ENCODE peak calls at places on chromosomes 13 and 19, in six cellular contexts. One of them, this sample, is unnamed.

GRCh38 chr19:18464646-18465045 is 26.7 kb upstream of the ISYNA1 start:
- DNase-seq in fibroblast of lung: peak
- DNase-seq in left lung: peak
- DNase-seq in stimulated activated CD4-positive, alpha-beta T cell treated with anti-CD3 and anti-CD28 coated beads, TNF-alpha, amount 100 ng/mL, for 1 hour: no peak
- DNase-seq in Calu3: no peak
- DNase-seq in tibial nerve: peak
- DNase-seq in this sample: peak

GRCh38 chr13:58583961-58584360 is 952.4 kb downstream of the PCDH17 start:
- DNase-seq in fibroblast of lung: peak
- DNase-seq in left lung: no peak
- DNase-seq in stimulated activated CD4-positive, alpha-beta T cell treated with anti-CD3 and anti-CD28 coated beads, TNF-alpha, amount 100 ng/mL, for 1 hour: no peak
- DNase-seq in Calu3: no peak
- DNase-seq in tibial nerve: no peak
- DNase-seq in this sample: no peak

GRCh38 chr19:33524024-33524664 is 2.6 kb upstream of the PEPD start:
- DNase-seq in fibroblast of lung: peak
- DNase-seq in left lung: no peak
- DNase-seq in stimulated activated CD4-positive, alpha-beta T cell treated with anti-CD3 and anti-CD28 coated beads, TNF-alpha, amount 100 ng/mL, for 1 hour: no peak
- DNase-seq in Calu3: no peak
- DNase-seq in tibial nerve: no peak
- DNase-seq in this sample: no peak

GRCh38 chr19:47406711-47407416 is 12.5 kb downstream of the MEIS3 start:
- DNase-seq in fibroblast of lung: no peak
- DNase-seq in left lung: peak
- DNase-seq in stimulated activated CD4-positive, alpha-beta T cell treated with anti-CD3 and anti-CD28 coated beads, TNF-alpha, amount 100 ng/mL, for 1 hour: no peak
- DNase-seq in Calu3: peak
- DNase-seq in tibial nerve: no peak
- DNase-seq in this sample: no peak

GRCh38 chr13:41501281-41501680 is 43.9 kb downstream of the RGCC start:
- DNase-seq in fibroblast of lung: no peak
- DNase-seq in left lung: no peak
- DNase-seq in stimulated activated CD4-positive, alpha-beta T cell treated with anti-CD3 and anti-CD28 coated beads, TNF-alpha, amount 100 ng/mL, for 1 hour: no peak
- DNase-seq in Calu3: no peak
- DNase-seq in tibial nerve: no peak
- DNase-seq in this sample: no peak

GRCh38 chr13:75365724-75366173 is 116.2 kb downstream of the TBC1D4 start:
- DNase-seq in fibroblast of lung: peak
- DNase-seq in left lung: no peak
- DNase-seq in stimulated activated CD4-positive, alpha-beta T cell treated with anti-CD3 and anti-CD28 coated beads, TNF-alpha, amount 100 ng/mL, for 1 hour: no peak
- DNase-seq in Calu3: no peak
- DNase-seq in tibial nerve: no peak
- DNase-seq in this sample: no peak

GRCh38 chr19:41691268-41691970 is 3.3 kb upstream of the CEACAM7 start:
- DNase-seq in fibroblast of lung: no peak
- DNase-seq in left lung: no peak
- DNase-seq in stimulated activated CD4-positive, alpha-beta T cell treated with anti-CD3 and anti-CD28 coated beads, TNF-alpha, amount 100 ng/mL, for 1 hour: no peak
- DNase-seq in Calu3: peak
- DNase-seq in tibial nerve: no peak
- DNase-seq in this sample: no peak

GRCh38 chr13:43305416-43305815 is 282.0 kb downstream of the DNAJC15 start:
- DNase-seq in fibroblast of lung: no peak
- DNase-seq in left lung: no peak
- DNase-seq in stimulated activated CD4-positive, alpha-beta T cell treated with anti-CD3 and anti-CD28 coated beads, TNF-alpha, amount 100 ng/mL, for 1 hour: no peak
- DNase-seq in Calu3: no peak
- DNase-seq in tibial nerve: no peak
- DNase-seq in this sample: no peak

GRCh38 chr19:13764821-13765394 is 586 bp downstream of the MRI1 start:
- DNase-seq in fibroblast of lung: no peak
- DNase-seq in left lung: peak
- DNase-seq in stimulated activated CD4-positive, alpha-beta T cell treated with anti-CD3 and anti-CD28 coated beads, TNF-alpha, amount 100 ng/mL, for 1 hour: peak
- DNase-seq in Calu3: no peak
- DNase-seq in tibial nerve: no peak
- DNase-seq in this sample: peak

GRCh38 chr19:6020166-6020967 is 42.4 kb upstream of the RANBP3 start:
- DNase-seq in fibroblast of lung: no peak
- DNase-seq in left lung: peak
- DNase-seq in stimulated activated CD4-positive, alpha-beta T cell treated with anti-CD3 and anti-CD28 coated beads, TNF-alpha, amount 100 ng/mL, for 1 hour: no peak
- DNase-seq in Calu3: no peak
- DNase-seq in tibial nerve: no peak
- DNase-seq in this sample: peak

GRCh38 chr19:20503536-20503935 is 62.0 kb downstream of the ZNF737 start:
- DNase-seq in fibroblast of lung: peak
- DNase-seq in left lung: no peak
- DNase-seq in stimulated activated CD4-positive, alpha-beta T cell treated with anti-CD3 and anti-CD28 coated beads, TNF-alpha, amount 100 ng/mL, for 1 hour: no peak
- DNase-seq in Calu3: no peak
- DNase-seq in tibial nerve: no peak
- DNase-seq in this sample: no peak

GRCh38 chr19:4929186-4929585 is 19.9 kb downstream of the UHRF1 start:
- DNase-seq in fibroblast of lung: no peak
- DNase-seq in left lung: no peak
- DNase-seq in stimulated activated CD4-positive, alpha-beta T cell treated with anti-CD3 and anti-CD28 coated beads, TNF-alpha, amount 100 ng/mL, for 1 hour: no peak
- DNase-seq in Calu3: no peak
- DNase-seq in tibial nerve: no peak
- DNase-seq in this sample: no peak

GRCh38 chr19:13215572-13216380 is 65.6 kb downstream of the IER2 start:
- DNase-seq in fibroblast of lung: no peak
- DNase-seq in left lung: no peak
- DNase-seq in stimulated activated CD4-positive, alpha-beta T cell treated with anti-CD3 and anti-CD28 coated beads, TNF-alpha, amount 100 ng/mL, for 1 hour: no peak
- DNase-seq in Calu3: peak
- DNase-seq in tibial nerve: no peak
- DNase-seq in this sample: no peak

GRCh38 chr13:112831196-112831595 is 137.8 kb upstream of the MCF2L start:
- DNase-seq in fibroblast of lung: no peak
- DNase-seq in left lung: no peak
- DNase-seq in stimulated activated CD4-positive, alpha-beta T cell treated with anti-CD3 and anti-CD28 coated beads, TNF-alpha, amount 100 ng/mL, for 1 hour: no peak
- DNase-seq in Calu3: no peak
- DNase-seq in tibial nerve: no peak
- DNase-seq in this sample: no peak

GRCh38 chr19:58469241-58470013 is 2.5 kb downstream of the ZNF324 start:
- DNase-seq in fibroblast of lung: no peak
- DNase-seq in left lung: no peak
- DNase-seq in stimulated activated CD4-positive, alpha-beta T cell treated with anti-CD3 and anti-CD28 coated beads, TNF-alpha, amount 100 ng/mL, for 1 hour: no peak
- DNase-seq in Calu3: no peak
- DNase-seq in tibial nerve: no peak
- DNase-seq in this sample: no peak

GRCh38 chr13:55577082-55577846 is 1563.5 kb upstream of the PRR20A start:
- DNase-seq in fibroblast of lung: no peak
- DNase-seq in left lung: no peak
- DNase-seq in stimulated activated CD4-positive, alpha-beta T cell treated with anti-CD3 and anti-CD28 coated beads, TNF-alpha, amount 100 ng/mL, for 1 hour: no peak
- DNase-seq in Calu3: no peak
- DNase-seq in tibial nerve: no peak
- DNase-seq in this sample: no peak

GRCh38 chr19:2271516-2272103 is 10.4 kb downstream of the PEAK3 start:
- DNase-seq in fibroblast of lung: peak
- DNase-seq in left lung: peak
- DNase-seq in stimulated activated CD4-positive, alpha-beta T cell treated with anti-CD3 and anti-CD28 coated beads, TNF-alpha, amount 100 ng/mL, for 1 hour: no peak
- DNase-seq in Calu3: no peak
- DNase-seq in tibial nerve: no peak
- DNase-seq in this sample: no peak

GRCh38 chr19:47436712-47437401 is 17.5 kb upstream of the MEIS3 start:
- DNase-seq in fibroblast of lung: peak
- DNase-seq in left lung: peak
- DNase-seq in stimulated activated CD4-positive, alpha-beta T cell treated with anti-CD3 and anti-CD28 coated beads, TNF-alpha, amount 100 ng/mL, for 1 hour: peak
- DNase-seq in Calu3: peak
- DNase-seq in tibial nerve: peak
- DNase-seq in this sample: peak

GRCh38 chr13:99015606-99016520 is 38.0 kb upstream of the DOCK9 start:
- DNase-seq in fibroblast of lung: no peak
- DNase-seq in left lung: no peak
- DNase-seq in stimulated activated CD4-positive, alpha-beta T cell treated with anti-CD3 and anti-CD28 coated beads, TNF-alpha, amount 100 ng/mL, for 1 hour: no peak
- DNase-seq in Calu3: no peak
- DNase-seq in tibial nerve: no peak
- DNase-seq in this sample: no peak